ENCODE peak calls at places on chromosomes 13 and 19, in six cellular contexts. P, R, A, T, Y and H are unnamed samples. For H3K4me1, the result is how much of the 10 kb centered on the place peaks cover.

GRCh38 chr19:48696353-48697010 is 711 bp downstream of the FUT2 start:
- DNase-seq in T (peak), P (no peak), R (no peak), Y (peak), A (no peak), H (peak)

GRCh38 chr13:61084983-61085382 is 330.7 kb downstream of the PCDH20 start:
- DNase-seq in R (no peak), P (no peak), T (peak), A (peak), Y (no peak), H (no peak)

GRCh38 chr13:102903659-102904407 is 58.0 kb downstream of the ERCC5 start:
- DNase-seq in P (no peak), A (no peak), T (peak), R (no peak), Y (no peak), H (no peak)

GRCh38 chr13:103100795-103101194 is 34.6 kb upstream of the SLC10A2 start:
- DNase-seq in Y (no peak), A (no peak), T (no peak), P (no peak), R (no peak), H (no peak)

GRCh38 chr13:33911521-33911920 is 93.6 kb downstream of the RFC3 start:
- DNase-seq in T (no peak), R (no peak), A (no peak), P (no peak), Y (no peak), H (no peak)

GRCh38 chr19:38515906-38516305 is 82.4 kb downstream of the RYR1 start:
- DNase-seq in Y (no peak), P (no peak), T (no peak), R (peak), A (no peak), H (no peak)

GRCh38 chr13:61148691-61149332 is 266.8 kb downstream of the PCDH20 start:
- DNase-seq in T (peak), Y (no peak), A (peak), R (no peak), P (no peak), H (no peak)

GRCh38 chr13:87280139-87280538 is 391.0 kb upstream of the SLITRK5 start:
- DNase-seq in T (peak), A (no peak), P (no peak), Y (no peak), R (no peak), H (no peak)

GRCh38 chr19:18436651-18437478 is 1.1 kb downstream of the ISYNA1 start:
- DNase-seq in P (peak), R (peak), T (peak), A (peak), Y (peak), H (peak)

GRCh38 chr19:29882719-29883105 is 59.3 kb upstream of the URI1 start:
- DNase-seq in T (no peak), A (no peak), Y (no peak), R (no peak), P (no peak), H (no peak)

GRCh38 chr13:50365683-50366391 is 350.6 kb downstream of the KCNRG start:
- DNase-seq in Y (no peak), P (no peak), T (no peak), A (peak), R (no peak), H (no peak)

GRCh38 chr19:50508850-50509190 is 2.2 kb downstream of the JOSD2 start:
- DNase-seq in A (no peak), Y (no peak), R (no peak), T (no peak), P (no peak), H (peak)
- H3K4me1 ChIP-seq in A (under half), Y (under half), R (under half), T (under half), P (under half), H (under half)

DNA sequence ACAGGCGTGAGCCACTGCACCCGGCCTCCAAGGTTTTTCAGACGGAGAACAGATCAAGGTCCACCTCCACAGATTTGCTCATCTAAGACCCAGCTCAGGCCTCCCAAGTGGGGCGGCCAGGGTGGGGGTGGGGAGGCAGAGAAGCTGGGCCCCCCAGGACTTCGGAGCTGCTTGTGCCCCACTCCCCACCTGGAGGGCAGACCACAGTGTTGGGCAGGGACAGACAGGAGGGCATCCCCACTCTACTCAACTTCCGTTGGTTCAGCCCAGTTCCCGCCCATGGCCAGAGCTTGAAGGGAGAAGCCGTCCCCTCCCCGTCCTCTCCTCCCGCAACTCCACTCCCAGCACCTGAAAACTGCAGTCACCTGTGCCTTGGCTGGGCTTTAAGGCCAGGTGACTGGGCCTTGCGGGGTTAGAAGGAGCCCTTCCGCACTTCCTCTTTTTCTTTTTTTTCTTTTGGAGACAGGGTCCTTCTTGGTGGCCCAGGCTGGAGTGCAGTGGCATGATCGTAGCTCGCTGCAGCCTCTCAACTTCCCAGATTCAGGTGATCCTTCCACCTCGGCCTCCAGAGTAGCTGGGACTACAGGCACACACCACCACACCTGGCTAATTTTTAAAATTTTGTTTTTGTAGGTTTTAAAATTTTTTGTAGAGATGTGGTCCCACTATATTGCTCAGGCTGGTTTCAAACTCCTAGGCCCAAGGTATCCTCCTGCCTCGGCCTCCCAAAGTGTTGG is 734 bp upstream of the LRRC8E start:
- DNase-seq in T (no peak), A (no peak), R (no peak), Y (no peak), P (no peak), H (no peak)
- H3K4me1 ChIP-seq in T (under half), A (under half), R (under half), Y (under half), P (under half), H (under half)

DNA sequence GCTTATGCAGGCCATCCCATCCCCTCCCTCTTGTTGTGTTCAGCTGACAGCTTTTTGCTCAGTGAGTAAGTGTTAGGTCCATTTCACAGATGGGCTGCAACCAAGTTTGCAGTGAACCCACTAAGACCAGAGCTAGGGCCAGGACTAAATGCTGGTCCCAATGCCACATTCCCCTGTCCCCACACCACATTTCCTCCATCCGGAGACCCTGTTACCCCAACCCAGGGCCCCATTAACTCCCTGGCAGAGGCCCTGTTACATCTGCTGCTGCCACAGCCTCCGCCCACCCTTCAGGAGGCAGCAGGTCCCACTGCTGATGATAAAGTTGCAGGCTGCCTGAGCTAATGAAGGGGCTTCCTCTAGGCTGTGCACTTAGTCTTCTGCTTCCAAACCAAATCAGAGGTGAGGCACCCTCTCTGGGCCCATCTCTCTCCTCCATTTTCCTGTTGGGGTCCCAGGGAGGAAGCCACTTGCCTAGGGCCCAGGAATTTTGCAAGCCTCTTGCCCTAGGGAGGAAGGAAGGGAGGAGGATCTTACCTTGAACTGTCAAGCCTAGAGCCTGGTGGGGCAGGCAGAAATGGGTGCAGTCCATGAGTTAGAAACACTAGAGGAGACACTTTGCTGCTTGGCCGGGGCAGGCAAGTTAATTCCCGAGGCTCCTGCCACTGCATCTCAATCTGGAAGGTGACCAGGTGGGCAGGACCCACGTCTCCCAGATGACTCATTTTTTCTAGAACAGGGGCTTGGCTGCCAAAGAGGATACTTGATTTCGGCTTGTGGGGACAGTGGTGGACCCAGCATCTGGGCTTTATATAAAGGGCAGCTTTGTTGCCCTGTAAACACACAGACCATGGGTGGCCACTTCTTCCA is 3.4 kb upstream of the USF2 start:
- DNase-seq in R (peak), Y (no peak), T (no peak), A (no peak), P (peak), H (peak)
- H3K4me1 ChIP-seq in R (under half), Y (under half), T (under half), A (under half), P (under half), H (under half)

DNA sequence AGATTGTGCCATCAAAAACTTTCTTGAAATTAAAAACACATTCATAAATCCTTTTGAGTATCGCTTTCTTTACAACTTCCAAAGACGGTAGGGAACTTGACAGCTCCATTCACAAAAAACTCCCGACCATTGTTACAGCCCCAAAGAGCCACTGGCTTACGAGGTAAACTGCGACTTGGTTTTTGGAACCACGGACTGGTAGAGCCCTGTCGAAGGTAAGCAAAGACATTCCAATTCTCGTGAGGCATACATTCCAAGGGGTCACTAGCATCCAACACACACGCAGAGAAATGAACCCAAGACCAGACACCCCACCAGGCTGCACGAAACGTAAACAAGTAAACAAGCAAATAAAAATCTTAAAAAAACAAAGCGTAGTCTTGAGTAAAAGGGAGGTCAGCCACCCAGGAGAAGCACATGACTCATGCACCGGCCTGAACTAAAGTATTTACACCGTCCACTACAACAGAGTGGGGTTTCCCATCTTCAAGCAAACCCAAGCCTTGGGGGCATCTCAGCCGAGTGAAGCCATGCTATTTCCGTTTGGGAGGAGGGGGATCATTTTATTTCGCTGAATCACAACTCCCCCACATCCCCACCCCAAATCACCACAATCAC is 1.4 kb downstream of the BRD4 start:
- DNase-seq in Y (peak), T (peak), P (no peak), A (peak), R (no peak), H (no peak)
- H3K4me1 ChIP-seq in Y (under half), T (under half), P (half or more), A (under half), R (under half), H (under half)